ENCODE peak calls at places on chromosome 13, in seven cellular contexts. W, U, C, V, L, T and R are unnamed samples.

GRCh38 chr13:98508280-98509074 is 68.4 kb downstream of the STK24 start:
- DNase-seq in W (no peak), U (peak), C (no peak), V (no peak), L (no peak), T (no peak), R (peak)

GRCh38 chr13:28636677-28637317 is 22.1 kb upstream of the POMP start:
- DNase-seq in W (no peak), U (peak), C (no peak), V (peak), L (no peak), T (peak), R (peak)

GRCh38 chr13:20165417-20166257 is 4.8 kb upstream of the GJA3 start:
- DNase-seq in W (no peak), U (peak), C (no peak), V (no peak), L (no peak), T (peak), R (peak)

GRCh38 chr13:73138967-73139491 is 80.2 kb downstream of the KLF5 start:
- DNase-seq in W (no peak), U (peak), C (no peak), V (no peak), L (no peak), T (no peak), R (no peak)

GRCh38 chr13:50629497-50629896 is 214.0 kb downstream of the DLEU7 start:
- DNase-seq in W (no peak), U (no peak), C (no peak), V (no peak), L (no peak), T (no peak), R (no peak)

GRCh38 chr13:91534996-91535395 is 136.6 kb downstream of the GPC5 start:
- DNase-seq in W (no peak), U (no peak), C (no peak), V (no peak), L (no peak), T (no peak), R (no peak)

GRCh38 chr13:114283581-114283980 is 2.2 kb downstream of the UPF3A start:
- DNase-seq in W (no peak), U (no peak), C (no peak), V (no peak), L (no peak), T (no peak), R (no peak)

GRCh38 chr13:30363725-30364124 is 56.4 kb upstream of the KATNAL1 start:
- DNase-seq in W (no peak), U (no peak), C (no peak), V (no peak), L (no peak), T (no peak), R (no peak)

GRCh38 chr13:80499536-80500280 is 158.8 kb upstream of the SPRY2 start:
- DNase-seq in W (no peak), U (no peak), C (no peak), V (no peak), L (no peak), T (no peak), R (no peak)

GRCh38 chr13:49635599-49636433 is 7.5 kb downstream of the ARL11 start:
- DNase-seq in W (peak), U (peak), C (no peak), V (no peak), L (no peak), T (no peak), R (peak)

GRCh38 chr13:105545811-105546210 is 989.7 kb downstream of the EFNB2 start:
- DNase-seq in W (no peak), U (no peak), C (no peak), V (no peak), L (no peak), T (no peak), R (no peak)

GRCh38 chr13:37959284-37959683 is 89.7 kb upstream of the TRPC4 start:
- DNase-seq in W (no peak), U (no peak), C (no peak), V (no peak), L (no peak), T (no peak), R (no peak)

GRCh38 chr13:93951153-93951552 is 528.3 kb downstream of the DCT start:
- DNase-seq in W (no peak), U (peak), C (no peak), V (no peak), L (no peak), T (no peak), R (peak)

GRCh38 chr13:103351035-103351828 is 285.0 kb upstream of the SLC10A2 start:
- DNase-seq in W (no peak), U (no peak), C (peak), V (no peak), L (no peak), T (no peak), R (peak)

GRCh38 chr13:110127986-110128511 is 178.9 kb downstream of the COL4A1 start:
- DNase-seq in W (no peak), U (no peak), C (no peak), V (no peak), L (no peak), T (peak), R (no peak)

GRCh38 chr13:49669735-49670309 is 21.5 kb downstream of the EBPL start:
- DNase-seq in W (no peak), U (peak), C (peak), V (peak), L (no peak), T (no peak), R (peak)

GRCh38 chr13:113863511-113864302 is at the start of gene GAS6:
- DNase-seq in W (no peak), U (no peak), C (peak), V (peak), L (peak), T (peak), R (peak)

GRCh38 chr13:47798906-47799305 is 202.2 kb downstream of the SUCLA2 start:
- DNase-seq in W (no peak), U (peak), C (no peak), V (no peak), L (no peak), T (no peak), R (peak)

GRCh38 chr13:113930711-113931637 is 42.9 kb downstream of the C13orf46 start:
- DNase-seq in W (peak), U (no peak), C (no peak), V (peak), L (peak), T (peak), R (no peak)

GRCh38 chr13:70237131-70237530 is 128.9 kb upstream of the KLHL1 start:
- DNase-seq in W (no peak), U (no peak), C (no peak), V (no peak), L (no peak), T (no peak), R (no peak)

GRCh38 chr13:46595136-46595917 is 42.4 kb downstream of the LRCH1 start:
- DNase-seq in W (no peak), U (peak), C (no peak), V (no peak), L (no peak), T (no peak), R (peak)

GRCh38 chr13:114078501-114079451 is 53.6 kb downstream of the RASA3 start:
- DNase-seq in W (no peak), U (peak), C (no peak), V (peak), L (peak), T (peak), R (peak)

GRCh38 chr13:27551563-27551962 is 68.8 kb downstream of the LNX2 start:
- DNase-seq in W (no peak), U (no peak), C (no peak), V (no peak), L (no peak), T (no peak), R (no peak)
- H3K4me3 ChIP-seq in W (no peak), U (no peak), C (no peak), V (no peak), L (no peak), T (no peak), R (no peak)

GRCh38 chr13:45205124-45205523 is 4.3 kb upstream of the KCTD4 start:
- DNase-seq in W (no peak), U (no peak), C (no peak), V (no peak), L (no peak), T (no peak), R (no peak)
- H3K4me3 ChIP-seq in W (no peak), U (no peak), C (no peak), V (no peak), L (no peak), T (no peak), R (no peak)

DNA sequence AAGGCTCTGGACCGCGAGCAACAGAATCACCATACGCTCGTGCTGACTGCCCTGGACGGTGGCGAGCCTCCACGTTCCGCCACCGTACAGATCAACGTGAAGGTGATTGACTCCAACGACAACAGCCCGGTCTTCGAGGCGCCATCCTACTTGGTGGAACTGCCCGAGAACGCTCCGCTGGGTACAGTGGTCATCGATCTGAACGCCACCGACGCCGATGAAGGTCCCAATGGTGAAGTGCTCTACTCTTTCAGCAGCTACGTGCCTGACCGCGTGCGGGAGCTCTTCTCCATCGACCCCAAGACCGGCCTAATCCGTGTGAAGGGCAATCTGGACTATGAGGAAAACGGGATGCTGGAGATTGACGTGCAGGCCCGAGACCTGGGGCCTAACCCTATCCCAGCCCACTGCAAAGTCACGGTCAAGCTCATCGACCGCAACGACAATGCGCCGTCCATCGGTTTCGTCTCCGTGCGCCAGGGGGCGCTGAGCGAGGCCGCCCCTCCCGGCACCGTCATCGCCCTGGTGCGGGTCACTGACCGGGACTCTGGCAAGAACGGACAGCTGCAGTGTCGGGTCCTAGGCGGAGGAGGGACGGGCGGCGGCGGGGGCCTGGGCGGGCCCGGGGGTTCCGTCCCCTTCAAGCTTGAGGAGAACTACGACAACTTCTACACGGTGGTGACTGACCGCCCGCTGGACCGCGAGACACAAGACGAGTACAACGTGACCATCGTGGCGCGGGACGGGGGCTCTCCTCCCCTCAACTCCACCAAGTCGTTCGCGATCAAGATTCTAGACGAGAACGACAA is 1.8 kb downstream of the PCDH17 start:
- DNase-seq in W (no peak), U (no peak), C (peak), V (peak), L (peak), T (peak), R (no peak)
- H3K4me3 ChIP-seq in W (peak), U (no peak), C (peak), V (peak), L (no peak), T (no peak), R (no peak)

DNA sequence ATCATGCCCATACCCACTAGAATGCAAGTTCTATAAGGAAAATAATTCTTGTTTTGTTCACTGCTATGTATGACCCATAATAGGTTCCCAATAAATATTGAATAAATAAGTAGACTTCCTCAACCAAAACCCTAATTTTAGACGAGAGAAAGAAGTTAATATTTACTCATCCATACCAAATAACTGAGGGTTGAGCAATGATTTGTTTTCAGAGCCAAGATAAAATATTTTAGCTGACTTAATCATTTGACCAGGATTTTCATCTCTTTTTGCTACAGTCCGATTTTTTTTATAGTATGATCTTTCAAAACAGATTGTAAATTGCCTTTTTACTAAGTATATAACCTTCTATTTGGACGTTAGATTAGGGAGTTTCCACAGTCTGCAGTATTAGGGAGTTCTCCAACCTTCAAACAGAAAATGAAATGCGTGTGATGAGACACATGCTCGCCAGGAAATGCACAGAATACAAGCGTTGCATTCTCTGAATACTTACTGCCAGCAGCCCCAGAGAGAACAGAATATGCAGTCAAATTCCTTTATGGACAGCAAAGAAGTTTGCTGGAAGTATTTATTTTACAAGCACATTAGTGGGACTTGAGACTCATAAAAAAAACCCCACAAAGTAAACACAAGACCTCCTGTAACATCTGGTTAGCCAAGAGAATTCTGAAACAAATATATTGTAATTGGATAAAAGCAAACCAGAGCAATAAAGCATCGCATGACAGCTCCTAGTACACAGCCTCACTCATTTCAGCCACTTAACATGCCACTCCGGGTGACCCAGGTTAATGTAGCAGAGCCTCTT is 230.0 kb downstream of the MYO16 start:
- DNase-seq in W (no peak), U (peak), C (no peak), V (no peak), L (no peak), T (peak), R (no peak)
- H3K4me3 ChIP-seq in W (no peak), U (no peak), C (no peak), V (no peak), L (no peak), T (no peak), R (no peak)

DNA sequence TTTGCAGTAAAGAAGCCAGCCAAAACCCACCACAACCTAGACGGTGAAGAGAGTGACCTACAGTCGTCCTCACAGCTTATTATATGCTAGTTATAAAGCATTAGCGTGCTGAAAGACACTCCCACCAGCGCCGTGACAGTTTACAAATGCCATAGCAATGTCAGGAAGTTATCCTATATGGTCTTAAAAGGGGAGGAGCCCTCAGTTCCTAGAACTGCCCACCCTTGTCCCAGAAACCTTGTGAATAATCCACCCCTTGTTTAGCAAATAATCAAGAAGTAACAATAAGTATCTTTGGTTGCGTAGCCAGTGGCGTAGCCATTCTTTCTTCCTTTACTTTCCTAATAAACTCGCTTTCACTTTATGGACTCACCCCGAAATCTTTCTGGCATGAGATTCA is 227.9 kb upstream of the ARGLU1 start:
- DNase-seq in W (no peak), U (no peak), C (no peak), V (no peak), L (no peak), T (no peak), R (peak)
- H3K4me3 ChIP-seq in W (no peak), U (no peak), C (peak), V (no peak), L (no peak), T (no peak), R (peak)

DNA sequence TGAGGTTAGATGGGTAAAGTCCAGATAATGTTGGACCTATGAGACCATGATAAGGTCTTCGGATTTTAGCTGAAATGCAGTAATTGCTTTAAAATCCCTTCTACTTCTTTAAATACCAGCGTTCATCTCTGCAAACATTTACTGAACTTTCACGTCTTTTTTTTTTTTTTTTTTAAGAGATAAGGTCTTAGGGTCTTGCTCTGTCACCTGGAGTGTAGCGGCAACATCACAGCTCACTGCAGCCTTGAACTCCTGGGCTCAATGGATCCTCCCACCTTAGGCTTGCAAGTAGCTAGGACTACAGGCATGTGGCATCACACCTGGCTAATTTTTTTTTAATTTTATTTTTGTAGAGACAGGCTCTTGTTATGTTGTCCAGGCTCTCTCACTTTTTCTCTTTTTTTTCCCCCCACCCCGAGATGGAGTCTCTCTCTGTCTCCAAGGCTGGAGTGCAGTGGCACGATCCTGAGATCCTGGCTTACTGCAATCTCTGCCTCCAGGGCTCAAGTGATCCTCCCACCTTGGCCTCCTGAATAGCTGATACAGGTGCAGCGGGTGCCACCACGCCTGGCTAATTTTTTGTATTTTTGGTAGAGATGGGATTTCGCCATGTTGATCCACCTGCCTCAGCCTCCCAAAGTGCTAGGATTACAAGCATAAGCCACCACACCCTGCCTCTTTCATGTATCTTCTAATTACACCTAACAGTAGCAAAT is 4.2 kb upstream of the WBP4 start:
- DNase-seq in W (no peak), U (no peak), C (no peak), V (no peak), L (no peak), T (no peak), R (no peak)
- H3K4me3 ChIP-seq in W (no peak), U (no peak), C (no peak), V (no peak), L (no peak), T (no peak), R (no peak)

GRCh38 chr13:41011382-41011956 is 7.6 kb downstream of the ELF1 start:
- DNase-seq in W (no peak), U (no peak), C (no peak), V (no peak), L (no peak), T (no peak), R (no peak)
- H3K4me3 ChIP-seq in W (no peak), U (no peak), C (no peak), V (no peak), L (no peak), T (no peak), R (no peak)